ENCODE peak calls at places on chromosomes 11 and 22, in six cellular contexts. Q is heart right ventricle, U is GM06990, R is brain microvascular endothelial cell, C is H7, S is fibroblast of lung. M is an unnamed sample.

GRCh38 chr11:65489061-65489705 is 9.7 kb upstream of the MALAT1 start:
- DNase-seq in R (peak), S (peak), U (no peak), C (no peak), Q (peak), M (no peak)

GRCh38 chr22:28329582-28330073 is 350.0 kb downstream of the TTC28 start:
- DNase-seq in R (no peak), S (peak), C (no peak), U (no peak), Q (no peak), M (peak)

GRCh38 chr11:26465270-26465669 is 106.8 kb downstream of the MUC15 start:
- DNase-seq in C (no peak), U (no peak), S (no peak), R (no peak), Q (no peak), M (no peak)

GRCh38 chr11:10441021-10441523 is 14.0 kb upstream of the AMPD3 start:
- DNase-seq in S (no peak), Q (no peak), C (no peak), R (peak), U (no peak), M (no peak)

GRCh38 chr22:46517255-46517761 is 20.1 kb downstream of the CELSR1 start:
- DNase-seq in U (no peak), C (no peak), S (no peak), R (no peak), Q (no peak), M (no peak)

GRCh38 chr11:116879789-116880402 is 42.5 kb upstream of the APOA1 start:
- DNase-seq in Q (peak), S (peak), U (peak), C (peak), R (peak), M (peak)

GRCh38 chr22:17929909-17930308 is 94.5 kb downstream of the MICAL3 start:
- DNase-seq in R (no peak), C (no peak), Q (no peak), U (no peak), S (no peak), M (no peak)

GRCh38 chr22:35892192-35892591 is 136.4 kb downstream of the RBFOX2 start:
- DNase-seq in Q (no peak), U (no peak), S (peak), R (peak), C (no peak), M (peak)

GRCh38 chr11:74057251-74058151 is 48.6 kb upstream of the UCP3 start:
- DNase-seq in S (peak), Q (no peak), R (peak), C (no peak), U (no peak), M (peak)

GRCh38 chr22:49753961-49754673 is 73.6 kb downstream of the BRD1 start:
- DNase-seq in U (no peak), S (no peak), Q (no peak), C (peak), R (no peak), M (no peak)

GRCh38 chr11:81129618-81130017 is 1604.0 kb downstream of the FAM181B start:
- DNase-seq in C (no peak), U (no peak), R (no peak), Q (no peak), S (no peak), M (no peak)

GRCh38 chr11:32427935-32428664 is 7.2 kb downstream of the WT1 start:
- DNase-seq in U (no peak), R (no peak), Q (no peak), S (no peak), C (peak), M (no peak)

GRCh38 chr11:68090706-68091105 is 30.5 kb downstream of the CHKA start:
- DNase-seq in C (no peak), U (no peak), Q (no peak), S (peak), R (peak), M (no peak)

GRCh38 chr11:46597155-46597554 is 3.3 kb upstream of the AMBRA1 start:
- DNase-seq in Q (no peak), R (no peak), C (no peak), S (no peak), U (no peak), M (no peak)

GRCh38 chr11:125330462-125331325 is 165.4 kb downstream of the FEZ1 start:
- DNase-seq in Q (no peak), S (no peak), C (peak), R (no peak), U (no peak), M (no peak)